ENCODE peak calls at places on chromosomes 6 and 20, in ten cellular contexts. W is GM23338, M is brain microvascular endothelial cell, L is hepatocyte, I is A549, Y is cardiac muscle cell, K is heart right ventricle, Q is mammary epithelial cell, V is pancreas, B is AG04450. N is an unnamed sample.

GRCh38 chr6:49915035-49915434 is 48.7 kb upstream of the CRISP1 start:
- DNase-seq in V (no peak), I (no peak), W (no peak), B (no peak), K (no peak), Q (no peak), Y (no peak), L (peak), M (no peak), N (no peak)

GRCh38 chr6:111329882-111330633 is 153.0 kb downstream of the REV3L start:
- DNase-seq in L (no peak), W (no peak), I (no peak), Y (no peak), V (no peak), Q (peak), B (no peak), M (no peak), K (no peak), N (peak)

GRCh38 chr20:33578510-33578909 is 83.6 kb upstream of the C20orf144 start:
- DNase-seq in L (peak), B (peak), Y (peak), M (no peak), V (no peak), K (no peak), Q (no peak), W (no peak), I (no peak), N (no peak)

GRCh38 chr20:24816431-24816830 is 132.6 kb upstream of the CST7 start:
- DNase-seq in B (no peak), K (no peak), I (no peak), Y (no peak), W (no peak), V (no peak), L (no peak), Q (no peak), M (no peak), N (no peak)

GRCh38 chr6:56758120-56758519 is 115.4 kb upstream of the DST start:
- DNase-seq in I (no peak), K (no peak), M (no peak), V (no peak), B (no peak), L (no peak), Y (no peak), Q (no peak), W (no peak), N (no peak)

GRCh38 chr6:8335371-8335770 is 100.0 kb downstream of the SLC35B3 start:
- DNase-seq in B (no peak), I (no peak), V (no peak), Y (no peak), L (no peak), K (no peak), Q (peak), W (no peak), M (no peak), N (no peak)

GRCh38 chr6:11929451-11929850 is 82.7 kb upstream of the HIVEP1 start:
- DNase-seq in W (no peak), K (no peak), Q (no peak), L (no peak), Y (peak), I (no peak), M (no peak), B (no peak), V (no peak), N (no peak)

GRCh38 chr20:19544684-19545083 is 213.4 kb upstream of the RIN2 start:
- DNase-seq in B (no peak), L (no peak), M (no peak), I (no peak), Y (no peak), K (no peak), W (no peak), V (no peak), Q (no peak), N (no peak)

GRCh38 chr6:3119040-3119723 is 671 bp downstream of the BPHL start:
- DNase-seq in M (peak), K (no peak), Q (peak), I (peak), Y (peak), W (no peak), B (no peak), L (peak), V (no peak), N (no peak)

GRCh38 chr6:33433560-33434191 is 13.8 kb downstream of the SYNGAP1 start:
- DNase-seq in M (no peak), K (no peak), I (no peak), Y (peak), B (no peak), L (peak), Q (no peak), V (no peak), W (peak), N (no peak)

GRCh38 chr6:4358414-4359107 is 223.2 kb upstream of the ECI2 start:
- DNase-seq in M (peak), Q (peak), W (peak), B (peak), K (peak), Y (peak), V (peak), L (peak), I (peak), N (peak)

GRCh38 chr20:40535816-40536215 is 153.2 kb downstream of the MAFB start:
- DNase-seq in L (no peak), B (no peak), Q (no peak), V (no peak), Y (peak), K (no peak), W (no peak), M (no peak), I (no peak), N (no peak)

GRCh38 chr6:139583420-139583819 is 209.0 kb upstream of the CITED2 start:
- DNase-seq in I (no peak), K (no peak), M (no peak), B (no peak), V (no peak), L (no peak), Y (no peak), W (no peak), Q (peak), N (no peak)

GRCh38 chr6:30707281-30707850 is 9.7 kb downstream of the MDC1 start:
- DNase-seq in W (no peak), L (no peak), K (no peak), B (no peak), I (peak), Q (no peak), V (no peak), M (no peak), Y (no peak), N (no peak)

GRCh38 chr6:95593025-95593424 is 15.7 kb downstream of the MANEA start:
- DNase-seq in W (no peak), V (no peak), Y (no peak), I (peak), L (no peak), K (no peak), B (no peak), M (no peak), Q (no peak), N (no peak)

DNA sequence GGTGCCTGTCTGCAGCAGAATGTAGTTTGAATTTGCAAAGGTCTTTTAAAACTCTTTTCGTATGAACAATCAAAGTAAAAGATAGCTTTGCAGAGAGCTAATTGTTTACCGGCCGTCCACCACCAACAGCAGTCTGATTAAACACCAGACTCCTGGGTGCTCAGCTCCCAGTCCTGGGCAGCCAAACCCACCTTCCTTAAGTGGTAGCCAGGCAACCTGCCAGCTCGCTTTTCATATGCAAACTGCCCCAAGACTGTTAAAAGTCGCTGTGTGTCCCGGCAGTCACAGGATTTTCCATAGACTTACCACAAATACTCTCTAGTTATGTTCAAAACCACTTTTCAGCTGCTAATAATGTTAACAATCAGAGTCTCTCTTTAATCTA is 849 bp downstream of the THBS2 start:
- DNase-seq in V (no peak), Y (peak), Q (no peak), I (no peak), B (no peak), L (no peak), M (no peak), K (no peak), W (peak), N (no peak)
- H3K27ac ChIP-seq in V (no peak), Y (no peak), Q (no peak), I (no peak), B (no peak), L (no peak), M (peak), K (no peak), W (no peak), N (no peak)

DNA sequence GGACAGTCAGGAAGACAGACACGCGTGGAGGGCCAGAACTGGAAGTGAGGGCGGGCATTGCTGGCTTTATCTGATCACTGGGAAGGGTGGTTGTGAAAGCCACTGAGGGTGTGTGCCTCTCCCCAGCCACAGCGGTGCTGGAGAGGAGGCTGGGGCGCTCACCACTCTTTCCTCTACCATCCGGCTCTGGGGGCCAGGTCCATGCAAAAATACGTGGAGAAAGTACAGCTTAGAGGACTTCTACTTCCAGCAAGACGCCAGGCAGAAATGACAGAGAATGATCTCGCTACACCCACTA is 148.8 kb upstream of the RPS6KA2 start:
- DNase-seq in M (no peak), W (no peak), B (no peak), I (no peak), V (no peak), L (no peak), Q (no peak), Y (no peak), K (no peak), N (no peak)
- H3K27ac ChIP-seq in M (no peak), W (no peak), B (no peak), I (no peak), V (no peak), L (no peak), Q (no peak), Y (no peak), K (no peak), N (no peak)

GRCh38 chr6:45607818-45608217 is 230.1 kb upstream of the SUPT3H start:
- DNase-seq in K (no peak), V (no peak), Q (peak), M (no peak), Y (peak), L (no peak), W (no peak), B (no peak), I (no peak), N (peak)

GRCh38 chr6:45605971-45606370 is 228.2 kb upstream of the SUPT3H start:
- DNase-seq in B (no peak), Y (peak), M (no peak), Q (no peak), W (no peak), L (no peak), K (no peak), V (no peak), I (no peak), N (no peak)

GRCh38 chr6:45608252-45608911 is 230.6 kb upstream of the SUPT3H start:
- DNase-seq in W (no peak), L (no peak), Q (peak), Y (peak), M (no peak), V (no peak), I (no peak), B (no peak), K (no peak), N (peak)

GRCh38 chr6:45609141-45609638 is 231.5 kb upstream of the SUPT3H start:
- DNase-seq in V (no peak), M (peak), L (peak), K (no peak), Q (no peak), B (peak), W (no peak), I (no peak), Y (peak), N (no peak)

DNA sequence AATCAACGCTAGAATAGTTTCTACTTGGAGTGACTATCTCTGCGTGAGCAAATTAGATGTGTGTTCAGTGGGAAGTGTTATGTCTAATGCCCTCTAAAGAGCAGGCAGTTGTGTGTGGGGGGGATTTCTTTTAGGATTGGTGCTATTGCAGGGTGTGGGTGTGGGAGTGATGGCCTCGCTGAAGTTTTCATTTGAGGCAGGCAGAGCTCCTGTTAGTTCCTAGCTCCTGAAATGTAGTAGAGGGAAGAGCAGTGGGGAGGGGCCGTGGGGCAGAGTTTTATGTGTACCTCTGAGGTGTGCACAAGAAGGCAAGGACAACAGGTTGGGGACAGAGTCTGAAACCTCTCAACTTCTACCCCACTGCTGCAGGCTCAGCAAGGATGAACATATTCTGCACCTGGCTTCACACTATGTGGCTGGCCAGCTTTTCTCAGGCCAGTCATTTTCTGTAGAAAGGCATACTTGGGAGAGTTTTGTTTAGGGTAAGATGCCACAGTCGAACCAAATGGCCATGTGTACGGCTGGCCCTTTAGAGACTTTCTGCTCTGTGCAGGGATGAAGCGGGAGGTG is 229.2 kb upstream of the SUPT3H start:
- DNase-seq in W (no peak), K (no peak), Q (no peak), Y (no peak), M (no peak), B (no peak), V (no peak), L (no peak), I (no peak), N (no peak)
- H3K27ac ChIP-seq in W (no peak), K (no peak), Q (peak), Y (no peak), M (no peak), B (no peak), V (no peak), L (no peak), I (no peak), N (peak)

GRCh38 chr6:143410859-143411270 is 39.6 kb downstream of the ADAT2 start:
- DNase-seq in Q (peak), B (no peak), V (no peak), Y (peak), W (no peak), M (peak), L (peak), K (no peak), I (peak), N (no peak)
- H3K27ac ChIP-seq in Q (peak), B (no peak), V (no peak), Y (no peak), W (no peak), M (no peak), L (peak), K (no peak), I (peak), N (peak)

GRCh38 chr20:17765584-17765983 is 65.8 kb downstream of the BANF2 start:
- DNase-seq in Q (no peak), B (no peak), L (no peak), V (no peak), W (no peak), K (no peak), Y (no peak), M (no peak), I (no peak), N (no peak)

GRCh38 chr20:17765017-17765416 is 65.3 kb downstream of the BANF2 start:
- DNase-seq in B (no peak), Y (no peak), M (no peak), V (no peak), L (no peak), I (no peak), K (no peak), W (no peak), Q (no peak), N (no peak)

GRCh38 chr20:17761612-17762011 is 61.8 kb downstream of the BANF2 start:
- DNase-seq in B (no peak), W (peak), K (no peak), Y (peak), I (no peak), M (peak), V (no peak), Q (no peak), L (no peak), N (no peak)

GRCh38 chr20:17762243-17762872 is 62.6 kb downstream of the BANF2 start:
- DNase-seq in W (no peak), K (no peak), V (no peak), M (no peak), I (no peak), Y (no peak), Q (no peak), B (no peak), L (no peak), N (no peak)

GRCh38 chr20:17762873-17763557 is 63.2 kb downstream of the BANF2 start:
- DNase-seq in W (no peak), M (no peak), B (no peak), L (no peak), V (no peak), I (no peak), K (no peak), Q (no peak), Y (no peak), N (no peak)
- H3K27ac ChIP-seq in W (peak), M (no peak), B (no peak), L (peak), V (no peak), I (no peak), K (no peak), Q (no peak), Y (no peak), N (no peak)

GRCh38 chr6:167990016-167990945 is 7.2 kb upstream of the KIF25 start:
- DNase-seq in Q (no peak), W (no peak), K (no peak), L (peak), I (no peak), V (no peak), M (no peak), B (no peak), Y (no peak), N (no peak)

GRCh38 chr6:167995302-167995701 is 2.2 kb upstream of the KIF25 start:
- DNase-seq in Q (no peak), M (no peak), B (no peak), V (no peak), W (no peak), L (no peak), K (no peak), I (no peak), Y (no peak), N (no peak)

GRCh38 chr6:167993831-167994230 is 3.6 kb upstream of the KIF25 start:
- DNase-seq in V (no peak), M (no peak), L (no peak), K (no peak), B (no peak), Y (no peak), Q (no peak), I (no peak), W (no peak), N (no peak)

GRCh38 chr6:167995731-167996151 is 1.7 kb upstream of the KIF25 start:
- DNase-seq in Q (no peak), V (no peak), B (no peak), Y (no peak), L (no peak), I (no peak), M (no peak), K (no peak), W (no peak), N (no peak)

GRCh38 chr6:167993169-167993568 is 4.3 kb upstream of the KIF25 start:
- DNase-seq in K (peak), I (no peak), V (no peak), Q (no peak), L (no peak), B (no peak), M (no peak), W (no peak), Y (peak), N (no peak)
- H3K27ac ChIP-seq in K (no peak), I (no peak), V (no peak), Q (no peak), L (no peak), B (no peak), M (no peak), W (no peak), Y (no peak), N (no peak)